ENCODE peak calls at places on chromosomes 13 and 19, in five cellular contexts. P, B, A, N and T are unnamed samples.

GRCh38 chr13:40986328-40986856 is 32.7 kb downstream of the ELF1 start:
- DNase-seq in P (no peak), B (no peak), A (no peak), N (no peak), T (peak)

GRCh38 chr13:73228546-73228945 is 169.7 kb downstream of the KLF5 start:
- DNase-seq in P (no peak), B (no peak), A (no peak), N (no peak), T (peak)

GRCh38 chr19:51632126-51632525 is 1.9 kb upstream of the SIGLEC5 start:
- DNase-seq in P (no peak), B (no peak), A (no peak), N (no peak), T (no peak)

GRCh38 chr19:36638862-36639510 is 27.7 kb downstream of the ZNF461 start:
- DNase-seq in P (no peak), B (no peak), A (no peak), N (no peak), T (peak)

GRCh38 chr13:72737033-72737432 is 9.3 kb downstream of the BORA start:
- DNase-seq in P (no peak), B (no peak), A (no peak), N (no peak), T (no peak)

GRCh38 chr13:98232456-98232855 is 55.4 kb upstream of the RNF113B start:
- DNase-seq in P (no peak), B (no peak), A (no peak), N (no peak), T (no peak)

GRCh38 chr13:85520445-85520844 is 278.8 kb downstream of the SLITRK6 start:
- DNase-seq in P (peak), B (no peak), A (no peak), N (no peak), T (peak)

GRCh38 chr19:11434703-11435056 is 241 bp downstream of the ODAD3 start:
- DNase-seq in P (no peak), B (no peak), A (no peak), N (no peak), T (no peak)

GRCh38 chr13:32255744-32256120 is 59.4 kb downstream of the ZAR1L start:
- DNase-seq in P (no peak), B (no peak), A (no peak), N (no peak), T (no peak)

GRCh38 chr13:62537593-62537992 is 1121.9 kb upstream of the PCDH20 start:
- DNase-seq in P (no peak), B (no peak), A (no peak), N (no peak), T (no peak)

GRCh38 chr19:39524495-39524894 is 8.2 kb downstream of the EID2B start:
- DNase-seq in P (no peak), B (no peak), A (no peak), N (no peak), T (no peak)

GRCh38 chr13:70080030-70080429 is 27.6 kb upstream of the ATXN8OS start:
- DNase-seq in P (no peak), B (no peak), A (no peak), N (no peak), T (no peak)

GRCh38 chr13:65631078-65631477 is 1599.1 kb downstream of the PCDH9 start:
- DNase-seq in P (no peak), B (no peak), A (no peak), N (no peak), T (no peak)

GRCh38 chr13:23541221-23541620 is 29.0 kb upstream of the TNFRSF19 start:
- DNase-seq in P (no peak), B (no peak), A (no peak), N (no peak), T (peak)

GRCh38 chr19:21482863-21483276 is 22.5 kb upstream of the ZNF429 start:
- DNase-seq in P (no peak), B (no peak), A (peak), N (no peak), T (peak)

GRCh38 chr19:10634430-10634829 is 9.1 kb downstream of the SLC44A2 start:
- DNase-seq in P (no peak), B (no peak), A (no peak), N (no peak), T (no peak)

GRCh38 chr19:13849991-13850909 is 26.7 kb upstream of the NANOS3 start:
- DNase-seq in P (no peak), B (no peak), A (peak), N (no peak), T (peak)

GRCh38 chr19:15120135-15121026 is 13.2 kb downstream of the SYDE1 start:
- DNase-seq in P (no peak), B (no peak), A (no peak), N (no peak), T (no peak)

GRCh38 chr13:53250272-53250875 is 221.8 kb downstream of the OLFM4 start:
- DNase-seq in P (peak), B (no peak), A (peak), N (peak), T (peak)

GRCh38 chr13:112198611-112199010 is 131.7 kb downstream of the SOX1 start:
- DNase-seq in P (no peak), B (no peak), A (no peak), N (no peak), T (no peak)

GRCh38 chr13:50509771-50510441 is 333.6 kb downstream of the DLEU7 start:
- DNase-seq in P (no peak), B (no peak), A (peak), N (no peak), T (peak)

GRCh38 chr19:16522559-16523377 is 19.5 kb downstream of the CHERP start:
- DNase-seq in P (no peak), B (no peak), A (no peak), N (no peak), T (no peak)

GRCh38 chr13:74325106-74325505 is 190.9 kb upstream of the KLF12 start:
- DNase-seq in P (peak), B (no peak), A (no peak), N (no peak), T (peak)

GRCh38 chr19:6677924-6678689 is 8.1 kb upstream of the TNFSF14 start:
- DNase-seq in P (no peak), B (no peak), A (no peak), N (no peak), T (peak)

GRCh38 chr19:5957132-5957531 is 20.8 kb downstream of the RANBP3 start:
- DNase-seq in P (no peak), B (no peak), A (peak), N (no peak), T (peak)

GRCh38 chr19:2634228-2634951 is 68.1 kb downstream of the GNG7 start:
- DNase-seq in P (no peak), B (no peak), A (no peak), N (no peak), T (no peak)

GRCh38 chr13:99528547-99528946 is 27.3 kb downstream of the TM9SF2 start:
- DNase-seq in P (no peak), B (no peak), A (no peak), N (no peak), T (no peak)

GRCh38 chr13:113129921-113130750 is 7.5 kb downstream of the F10 start:
- DNase-seq in P (no peak), B (no peak), A (no peak), N (no peak), T (no peak)

GRCh38 chr19:50870417-50871089 is 2.7 kb upstream of the KLK2 start:
- DNase-seq in P (no peak), B (no peak), A (no peak), N (no peak), T (no peak)

GRCh38 chr13:101346942-101347728 is 69.2 kb downstream of the NALCN start:
- DNase-seq in P (no peak), B (no peak), A (no peak), N (no peak), T (peak)

GRCh38 chr19:13102666-13103584 is at the start of gene LYL1:
- DNase-seq in P (no peak), B (no peak), A (no peak), N (no peak), T (no peak)

GRCh38 chr13:111361873-111362648 is 41.6 kb downstream of the TEX29 start:
- DNase-seq in P (no peak), B (no peak), A (no peak), N (no peak), T (no peak)

GRCh38 chr13:46526763-46527162 is 26.2 kb upstream of the LRCH1 start:
- DNase-seq in P (no peak), B (no peak), A (no peak), N (no peak), T (no peak)